ENCODE peak calls at places on chromosomes 5 and 9, in seven cellular contexts. U is thoracic aorta, B is endothelial cell of umbilical vein, E is ascending aorta, W is colonic mucosa, G is IMR-90, R is GM23338. P is an unnamed sample. For H3K4me1, the result is how much of the 10 kb centered on the place peaks cover.

GRCh38 chr5:147534172-147534951 is 24.5 kb upstream of the DPYSL3 start:
- DNase-seq in R (no peak), E (no peak), G (peak), B (no peak), W (no peak), U (no peak), P (no peak)

GRCh38 chr5:153350192-153350883 is 140.1 kb upstream of the GRIA1 start:
- DNase-seq in E (no peak), R (peak), W (no peak), G (no peak), U (no peak), B (no peak), P (no peak)

GRCh38 chr5:142748132-142748531 is 22.0 kb upstream of the ARHGAP26 start:
- DNase-seq in W (no peak), U (no peak), G (peak), B (peak), E (no peak), R (no peak), P (no peak)

GRCh38 chr5:154358410-154359221 is 87.2 kb upstream of the SAP30L start:
- DNase-seq in U (no peak), E (no peak), B (no peak), G (no peak), W (no peak), R (no peak), P (no peak)

GRCh38 chr9:8437878-8438277 is 638.3 kb upstream of the DMAC1 start:
- DNase-seq in R (no peak), E (no peak), U (no peak), B (no peak), W (no peak), G (no peak), P (no peak)

GRCh38 chr5:159178978-159179377 is 30.4 kb downstream of the RNF145 start:
- DNase-seq in B (peak), U (no peak), G (peak), R (no peak), W (no peak), E (no peak), P (peak)

GRCh38 chr9:16133556-16134227 is 580.8 kb downstream of the CCDC171 start:
- DNase-seq in B (peak), E (no peak), W (peak), R (peak), G (peak), U (no peak), P (peak)

GRCh38 chr9:32424616-32425015 is 40.2 kb downstream of the ACO1 start:
- DNase-seq in W (no peak), R (no peak), U (no peak), G (peak), B (peak), E (no peak), P (no peak)

GRCh38 chr5:65262590-65263189 is 219.0 kb downstream of the ADAMTS6 start:
- DNase-seq in W (no peak), E (no peak), B (peak), U (no peak), R (no peak), G (peak), P (no peak)

GRCh38 chr5:163033656-163034055 is 403.7 kb upstream of the CCNG1 start:
- DNase-seq in B (no peak), U (no peak), G (no peak), E (no peak), W (no peak), R (no peak), P (no peak)

GRCh38 chr9:137774775-137775386 is 102.7 kb upstream of the CACNA1B start:
- DNase-seq in R (no peak), G (no peak), B (no peak), U (no peak), E (no peak), W (no peak), P (no peak)

GRCh38 chr5:137858223-137858916 is 9.3 kb upstream of the MYOT start:
- DNase-seq in U (no peak), B (no peak), E (no peak), W (no peak), R (no peak), G (peak), P (no peak)

GRCh38 chr5:55899344-55899743 is 48.2 kb downstream of the IL31RA start:
- DNase-seq in G (peak), W (no peak), R (no peak), B (no peak), U (no peak), E (no peak), P (no peak)

GRCh38 chr5:81045389-81045807 is 85.2 kb downstream of the RASGRF2 start:
- DNase-seq in B (no peak), E (no peak), G (no peak), W (no peak), R (no peak), U (no peak), P (no peak)

GRCh38 chr9:37617837-37618236 is 25.4 kb upstream of the TOMM5 start:
- DNase-seq in G (peak), E (no peak), R (peak), W (no peak), U (no peak), B (no peak), P (peak)

GRCh38 chr5:93620487-93621339 is 37.7 kb downstream of the NR2F1 start:
- DNase-seq in B (peak), R (peak), W (peak), E (no peak), G (peak), U (no peak), P (peak)

GRCh38 chr5:83632874-83633273 is 87.8 kb downstream of the HAPLN1 start:
- DNase-seq in U (no peak), W (no peak), B (peak), E (no peak), R (no peak), G (peak), P (peak)

GRCh38 chr5:159953609-159954008 is 37.3 kb downstream of the ADRA1B start:
- DNase-seq in G (no peak), R (no peak), B (no peak), U (no peak), E (no peak), W (no peak), P (no peak)

GRCh38 chr5:154316223-154316967 is 125.9 kb downstream of the GALNT10 start:
- DNase-seq in U (no peak), G (peak), R (no peak), E (no peak), B (no peak), W (no peak), P (peak)

GRCh38 chr9:73799446-73799845 is 647.8 kb downstream of the ANXA1 start:
- DNase-seq in W (no peak), E (no peak), B (no peak), R (no peak), U (no peak), G (no peak), P (no peak)

GRCh38 chr5:140251527-140251973 is 51.4 kb downstream of the PFDN1 start:
- DNase-seq in E (peak), R (no peak), G (peak), B (peak), U (no peak), W (no peak), P (peak)

GRCh38 chr5:23704176-23704855 is 196.9 kb downstream of the PRDM9 start:
- DNase-seq in E (no peak), W (no peak), G (no peak), R (no peak), U (no peak), B (no peak), P (peak)

GRCh38 chr5:74040065-74040551 is 414.1 kb downstream of the ARHGEF28 start:
- DNase-seq in W (no peak), E (no peak), G (peak), U (no peak), R (no peak), B (no peak), P (peak)

GRCh38 chr5:120655828-120656435 is 191.8 kb downstream of the PRR16 start:
- DNase-seq in G (peak), R (peak), B (peak), U (no peak), W (peak), E (no peak), P (no peak)

GRCh38 chr5:16812911-16813310 is 123.2 kb downstream of the MYO10 start:
- DNase-seq in E (no peak), G (peak), R (peak), W (peak), B (no peak), U (no peak), P (peak)

GRCh38 chr5:37717613-37718431 is 122.0 kb downstream of the GDNF start:
- DNase-seq in B (peak), R (no peak), W (peak), E (no peak), U (no peak), G (peak), P (peak)

GRCh38 chr5:102901821-102902448 is 146.8 kb downstream of the PAM start:
- DNase-seq in R (no peak), E (no peak), B (peak), G (no peak), U (no peak), W (no peak), P (peak)

GRCh38 chr5:1204693-1205242 is 3.4 kb downstream of the SLC6A19 start:
- DNase-seq in B (no peak), E (no peak), R (peak), G (peak), W (no peak), U (no peak), P (no peak)

GRCh38 chr5:111254613-111255012 is 30.4 kb downstream of the CAMK4 start:
- DNase-seq in U (no peak), G (peak), W (no peak), E (no peak), B (no peak), R (no peak), P (no peak)

GRCh38 chr5:169121631-169122420 is 179.1 kb downstream of the SLIT3 start:
- DNase-seq in R (no peak), U (no peak), B (no peak), E (no peak), G (no peak), W (no peak), P (no peak)

GRCh38 chr9:108134501-108135128 is 645.0 kb upstream of the KLF4 start:
- DNase-seq in B (peak), W (no peak), E (no peak), R (no peak), G (no peak), U (no peak), P (no peak)

GRCh38 chr5:173618927-173619519 is 2.6 kb upstream of the BOD1 start:
- DNase-seq in E (no peak), U (peak), G (peak), R (peak), B (peak), W (peak), P (peak)

GRCh38 chr5:17316973-17317459 is 99.6 kb downstream of the BASP1 start:
- DNase-seq in U (no peak), W (no peak), E (no peak), B (no peak), R (no peak), G (peak), P (peak)

DNA sequence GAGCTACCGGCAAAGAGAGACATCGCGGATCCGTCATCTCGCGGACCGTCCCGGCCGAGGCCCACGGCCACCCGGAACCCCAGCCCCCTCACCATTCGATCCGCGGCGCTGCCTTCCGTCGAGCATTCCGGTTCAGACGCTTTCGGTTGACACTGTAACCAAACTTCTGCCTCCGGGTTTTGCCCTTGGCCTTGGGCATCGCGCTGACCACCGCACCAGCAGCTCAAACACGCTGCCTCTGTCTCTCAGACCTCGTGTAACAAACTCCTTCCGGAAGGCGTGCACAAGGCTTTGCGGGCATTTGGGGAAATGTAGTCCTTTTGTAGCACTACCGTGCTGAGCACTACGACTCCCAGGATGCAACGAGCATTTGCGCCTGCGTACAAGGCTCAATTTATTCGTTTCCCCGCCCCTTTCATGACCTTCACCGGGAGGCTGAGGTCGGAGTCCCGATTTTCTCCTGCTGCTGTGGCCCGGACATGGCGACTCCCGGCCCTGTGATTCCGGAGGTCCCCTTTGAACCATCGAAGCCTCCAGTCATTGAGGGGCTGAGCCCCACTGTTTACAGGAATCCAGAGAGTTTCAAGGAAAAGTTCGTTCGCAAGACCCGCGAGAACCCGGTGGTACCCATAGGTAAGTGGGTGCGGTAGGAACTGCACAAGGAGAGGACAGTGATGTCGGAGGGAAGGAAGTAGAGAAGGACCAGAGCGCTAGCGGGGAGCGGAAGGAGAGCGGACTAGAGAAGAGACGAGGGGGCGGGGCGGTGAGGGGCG is at the start of the genes HIGD2A and NOP16:
- DNase-seq in W (peak), E (peak), R (peak), U (peak), G (peak), B (peak), P (peak)
- TF ChIP-seq CTCF in W (no peak), E (no peak), R (no peak), U (no peak), G (no peak), B (no peak), P (no peak)

GRCh38 chr5:94745786-94746730 is 127.6 kb downstream of the SLF1 start:
- DNase-seq in W (no peak), R (no peak), E (no peak), G (peak), U (no peak), B (peak), P (peak)
- H3K27ac ChIP-seq in W (no peak), R (no peak), E (no peak), G (no peak), U (no peak), B (peak), P (no peak)

GRCh38 chr9:136694865-136695247 is 7.6 kb upstream of the AGPAT2 start:
- DNase-seq in W (no peak), G (no peak), R (no peak), U (no peak), B (no peak), E (no peak), P (no peak)

GRCh38 chr9:136697146-136697820 is 10.0 kb upstream of the AGPAT2 start:
- DNase-seq in U (no peak), R (no peak), B (no peak), W (no peak), E (no peak), G (no peak), P (no peak)

GRCh38 chr9:136696502-136696901 is 9.2 kb upstream of the AGPAT2 start:
- DNase-seq in G (no peak), B (no peak), R (no peak), E (no peak), W (no peak), U (no peak), P (no peak)

GRCh38 chr9:136695435-136695895 is 8.2 kb upstream of the AGPAT2 start:
- DNase-seq in E (no peak), W (peak), R (no peak), G (no peak), U (no peak), B (peak), P (no peak)

DNA sequence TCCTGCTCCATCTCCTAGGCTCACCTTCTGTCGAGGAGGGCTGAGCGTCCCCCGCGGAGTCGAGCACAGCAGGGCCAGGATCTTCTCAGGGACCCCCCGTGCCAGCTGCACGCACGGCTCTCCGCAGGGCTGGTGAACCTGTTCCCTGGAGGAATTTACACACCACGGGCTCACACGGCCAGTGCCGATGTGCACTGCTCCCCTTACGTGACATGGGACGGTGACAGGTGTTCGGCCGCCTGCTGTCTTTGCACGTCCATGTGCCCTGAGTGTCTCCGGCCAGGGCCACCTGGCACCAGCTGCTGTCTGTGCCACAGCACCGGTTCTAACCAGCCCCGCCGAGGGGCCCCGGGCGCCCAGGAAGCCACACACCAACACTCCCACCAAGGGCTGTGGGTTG is 8.7 kb upstream of the AGPAT2 start:
- DNase-seq in R (no peak), B (no peak), U (no peak), W (no peak), E (no peak), G (no peak), P (no peak)
- H3K4me1 ChIP-seq in R (under half), B (under half), U (under half), W (under half), E (under half), G (under half), P (under half)

GRCh38 chr9:135006911-135007570 is 80.4 kb upstream of the OLFM1 start:
- DNase-seq in W (no peak), U (no peak), E (no peak), R (no peak), G (no peak), B (no peak), P (no peak)
- TF ChIP-seq CTCF in W (no peak), U (no peak), E (no peak), R (no peak), G (no peak), B (no peak), P (no peak)

GRCh38 chr5:27080147-27080546 is 41.8 kb upstream of the CDH9 start:
- DNase-seq in U (no peak), G (no peak), E (no peak), B (no peak), R (no peak), W (no peak), P (no peak)

GRCh38 chr5:27087820-27088219 is 49.4 kb upstream of the CDH9 start:
- DNase-seq in B (no peak), U (no peak), E (no peak), W (no peak), G (no peak), R (no peak), P (no peak)

DNA sequence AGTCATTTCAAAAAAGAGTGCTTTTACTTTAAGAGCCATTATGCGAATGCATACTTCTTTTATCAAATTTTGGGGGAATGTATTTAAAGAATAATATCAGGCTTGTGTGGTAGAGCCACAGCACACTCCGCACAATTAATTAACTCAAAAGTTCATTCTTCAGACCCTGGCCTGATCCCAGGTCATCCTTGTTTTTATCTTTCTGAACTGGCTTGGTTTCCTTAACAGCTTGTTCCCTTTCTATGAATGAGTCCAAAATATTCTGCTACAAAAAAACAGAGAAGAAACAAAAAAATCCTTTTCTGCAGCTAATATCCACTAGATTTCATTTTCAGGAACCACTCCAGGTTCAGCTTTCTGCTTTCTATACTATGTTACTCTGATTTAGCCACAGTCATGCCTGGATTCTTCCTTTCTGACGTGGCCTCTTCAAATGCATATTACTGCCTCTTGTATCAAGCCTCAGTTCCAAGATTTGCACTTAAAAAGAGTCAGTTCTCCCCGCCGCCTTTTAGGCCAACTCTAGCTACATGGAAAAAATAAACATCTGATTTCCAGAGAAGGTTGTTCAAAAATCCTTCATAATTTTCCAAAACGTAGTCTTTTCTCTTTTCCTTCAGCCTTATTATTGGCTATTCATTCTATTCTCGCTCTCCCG is 45.5 kb upstream of the CDH9 start:
- DNase-seq in W (no peak), U (no peak), E (no peak), R (peak), G (no peak), B (no peak), P (no peak)
- H3K27ac ChIP-seq in W (no peak), U (no peak), E (no peak), R (peak), G (no peak), B (no peak), P (no peak)

DNA sequence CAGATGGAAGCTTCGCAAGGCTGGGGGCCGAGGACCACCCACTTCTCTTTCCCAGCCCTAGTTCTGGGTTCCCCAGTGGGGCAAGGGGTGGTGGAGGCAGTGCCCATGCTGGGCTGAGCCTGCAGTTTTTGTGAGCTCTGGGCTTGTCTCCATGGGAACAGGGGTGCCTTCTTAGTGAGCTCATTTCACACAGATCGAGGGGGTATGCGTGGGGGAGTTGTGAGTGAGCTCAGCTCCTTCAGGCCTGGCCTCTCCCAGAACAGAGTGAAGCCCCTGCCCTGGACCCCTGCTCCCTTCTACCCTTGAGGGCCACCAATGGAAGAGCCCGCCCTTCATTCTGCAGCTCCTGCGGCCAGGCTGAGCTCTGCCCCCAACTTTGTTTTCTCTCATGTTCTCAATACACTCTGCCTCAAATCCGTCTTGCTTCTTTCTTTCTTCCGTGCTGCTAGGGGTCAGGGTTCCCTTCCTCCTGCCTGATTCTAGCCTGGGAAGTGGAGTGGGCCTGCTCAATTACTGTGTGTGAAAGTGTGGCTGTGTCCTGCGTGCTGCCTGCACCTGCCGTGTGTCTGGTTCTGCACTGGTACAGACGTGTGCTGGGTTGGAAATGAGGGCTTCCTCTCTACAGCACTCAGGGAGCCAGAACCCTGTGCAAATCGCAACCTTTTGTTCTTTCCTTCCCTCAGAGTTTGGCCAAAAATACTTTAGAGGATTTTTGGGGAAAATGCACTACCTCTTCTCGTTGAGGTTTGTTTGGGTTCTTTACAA is 8.9 kb upstream of the MYOZ3 start:
- DNase-seq in G (no peak), U (no peak), W (no peak), E (no peak), R (no peak), B (no peak), P (no peak)
- H3K4me1 ChIP-seq in G (under half), U (half or more), W (under half), E (half or more), R (under half), B (under half), P (under half)

GRCh38 chr9:112705773-112706427 is 12.0 kb downstream of the INIP start:
- DNase-seq in W (no peak), U (no peak), R (peak), E (no peak), G (peak), B (peak), P (peak)
- TF ChIP-seq CTCF in W (peak), U (no peak), R (peak), E (no peak), G (peak), B (no peak), P (peak)